ENCODE peak calls at places on chromosomes 11 and 22, in four cellular contexts. One of them, this sample, is unnamed.

GRCh38 chr11:202490-202889 is 4.7 kb downstream of the BET1L start:
- DNase-seq in fibroblast of lung: no peak
- DNase-seq in AG09319: no peak
- DNase-seq in fibroblast of pulmonary artery: no peak
- DNase-seq in this sample: no peak

GRCh38 chr11:117634756-117635593 is 162.0 kb downstream of the DSCAML1 start:
- DNase-seq in fibroblast of lung: no peak
- DNase-seq in AG09319: no peak
- DNase-seq in fibroblast of pulmonary artery: no peak
- DNase-seq in this sample: no peak

GRCh38 chr11:43150697-43151096 is 161.1 kb upstream of the API5 start:
- DNase-seq in fibroblast of lung: no peak
- DNase-seq in fibroblast of pulmonary artery: no peak
- DNase-seq in AG09319: no peak
- DNase-seq in this sample: no peak

GRCh38 chr11:69398529-69399492 is 82.7 kb upstream of the LINC01488 start:
- DNase-seq in fibroblast of pulmonary artery: no peak
- DNase-seq in AG09319: no peak
- DNase-seq in fibroblast of lung: peak
- DNase-seq in this sample: no peak

GRCh38 chr11:91630916-91631673 is 593.5 kb upstream of the FAT3 start:
- DNase-seq in AG09319: no peak
- DNase-seq in fibroblast of lung: no peak
- DNase-seq in fibroblast of pulmonary artery: no peak
- DNase-seq in this sample: no peak

GRCh38 chr11:613369-613968 is 2.3 kb downstream of the IRF7 start:
- DNase-seq in fibroblast of pulmonary artery: peak
- DNase-seq in AG09319: no peak
- DNase-seq in fibroblast of lung: peak
- DNase-seq in this sample: no peak

GRCh38 chr11:19244621-19245020 is 3.9 kb upstream of the E2F8 start:
- DNase-seq in fibroblast of pulmonary artery: no peak
- DNase-seq in fibroblast of lung: no peak
- DNase-seq in AG09319: no peak
- DNase-seq in this sample: no peak

GRCh38 chr11:94731921-94732601 is 36.1 kb upstream of the AMOTL1 start:
- DNase-seq in fibroblast of pulmonary artery: peak
- DNase-seq in AG09319: peak
- DNase-seq in fibroblast of lung: peak
- DNase-seq in this sample: peak

GRCh38 chr11:2912498-2912897 is 16.7 kb downstream of the PHLDA2 start:
- DNase-seq in fibroblast of lung: peak
- DNase-seq in AG09319: no peak
- DNase-seq in fibroblast of pulmonary artery: peak
- DNase-seq in this sample: no peak

GRCh38 chr22:50702821-50703725 is 30.4 kb downstream of the SHANK3 start:
- DNase-seq in AG09319: no peak
- DNase-seq in fibroblast of lung: no peak
- DNase-seq in fibroblast of pulmonary artery: no peak
- DNase-seq in this sample: no peak

GRCh38 chr11:17907046-17907445 is 105.8 kb downstream of the SERGEF start:
- DNase-seq in fibroblast of pulmonary artery: no peak
- DNase-seq in fibroblast of lung: no peak
- DNase-seq in AG09319: no peak
- DNase-seq in this sample: no peak

GRCh38 chr11:17905477-17905876 is 107.4 kb downstream of the SERGEF start:
- DNase-seq in fibroblast of lung: no peak
- DNase-seq in AG09319: no peak
- DNase-seq in fibroblast of pulmonary artery: no peak
- DNase-seq in this sample: no peak

DNA sequence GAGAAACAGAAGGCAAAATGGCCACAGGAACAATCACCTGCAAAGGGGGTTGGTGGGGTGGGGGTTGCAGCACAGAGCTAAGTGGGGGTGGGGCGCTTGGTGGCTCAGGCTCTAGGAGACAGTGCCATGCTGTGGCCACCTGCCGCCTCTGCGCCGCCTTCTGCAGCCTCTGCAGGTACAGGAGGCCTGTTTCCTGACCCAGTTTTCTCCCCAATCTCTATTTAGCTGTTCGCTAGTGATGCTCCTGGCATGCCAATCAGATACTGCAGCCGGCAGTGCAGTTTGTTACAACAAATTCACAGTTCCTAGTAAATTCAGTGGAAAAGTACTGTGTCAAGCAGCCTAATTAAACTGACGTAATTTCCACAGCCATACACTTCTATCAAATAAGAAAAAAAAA is 106.4 kb downstream of the SERGEF start:
- DNase-seq in fibroblast of pulmonary artery: no peak
- DNase-seq in AG09319: no peak
- DNase-seq in fibroblast of lung: no peak
- DNase-seq in this sample: peak
- TF ChIP-seq CTCF in fibroblast of pulmonary artery: no peak
- TF ChIP-seq CTCF in AG09319: peak
- TF ChIP-seq CTCF in fibroblast of lung: no peak
- TF ChIP-seq CTCF in this sample: no peak

GRCh38 chr22:19041403-19042074 is 80.7 kb downstream of the DGCR2 start:
- DNase-seq in fibroblast of lung: no peak
- DNase-seq in AG09319: no peak
- DNase-seq in fibroblast of pulmonary artery: no peak
- DNase-seq in this sample: no peak
- TF ChIP-seq CTCF in fibroblast of lung: no peak
- TF ChIP-seq CTCF in AG09319: no peak
- TF ChIP-seq CTCF in fibroblast of pulmonary artery: no peak
- TF ChIP-seq CTCF in this sample: no peak

GRCh38 chr11:46345131-46345597 is 2.1 kb upstream of the DGKZ start:
- DNase-seq in AG09319: no peak
- DNase-seq in fibroblast of lung: no peak
- DNase-seq in fibroblast of pulmonary artery: no peak
- DNase-seq in this sample: peak
- TF ChIP-seq CTCF in AG09319: no peak
- TF ChIP-seq CTCF in fibroblast of lung: no peak
- TF ChIP-seq CTCF in fibroblast of pulmonary artery: no peak
- TF ChIP-seq CTCF in this sample: no peak

GRCh38 chr22:33917744-33918406 is 2.4 kb downstream of the LARGE1 start:
- DNase-seq in fibroblast of lung: peak
- DNase-seq in AG09319: no peak
- DNase-seq in fibroblast of pulmonary artery: no peak
- DNase-seq in this sample: no peak
- TF ChIP-seq CTCF in fibroblast of lung: peak
- TF ChIP-seq CTCF in AG09319: peak
- TF ChIP-seq CTCF in fibroblast of pulmonary artery: no peak
- TF ChIP-seq CTCF in this sample: no peak

DNA sequence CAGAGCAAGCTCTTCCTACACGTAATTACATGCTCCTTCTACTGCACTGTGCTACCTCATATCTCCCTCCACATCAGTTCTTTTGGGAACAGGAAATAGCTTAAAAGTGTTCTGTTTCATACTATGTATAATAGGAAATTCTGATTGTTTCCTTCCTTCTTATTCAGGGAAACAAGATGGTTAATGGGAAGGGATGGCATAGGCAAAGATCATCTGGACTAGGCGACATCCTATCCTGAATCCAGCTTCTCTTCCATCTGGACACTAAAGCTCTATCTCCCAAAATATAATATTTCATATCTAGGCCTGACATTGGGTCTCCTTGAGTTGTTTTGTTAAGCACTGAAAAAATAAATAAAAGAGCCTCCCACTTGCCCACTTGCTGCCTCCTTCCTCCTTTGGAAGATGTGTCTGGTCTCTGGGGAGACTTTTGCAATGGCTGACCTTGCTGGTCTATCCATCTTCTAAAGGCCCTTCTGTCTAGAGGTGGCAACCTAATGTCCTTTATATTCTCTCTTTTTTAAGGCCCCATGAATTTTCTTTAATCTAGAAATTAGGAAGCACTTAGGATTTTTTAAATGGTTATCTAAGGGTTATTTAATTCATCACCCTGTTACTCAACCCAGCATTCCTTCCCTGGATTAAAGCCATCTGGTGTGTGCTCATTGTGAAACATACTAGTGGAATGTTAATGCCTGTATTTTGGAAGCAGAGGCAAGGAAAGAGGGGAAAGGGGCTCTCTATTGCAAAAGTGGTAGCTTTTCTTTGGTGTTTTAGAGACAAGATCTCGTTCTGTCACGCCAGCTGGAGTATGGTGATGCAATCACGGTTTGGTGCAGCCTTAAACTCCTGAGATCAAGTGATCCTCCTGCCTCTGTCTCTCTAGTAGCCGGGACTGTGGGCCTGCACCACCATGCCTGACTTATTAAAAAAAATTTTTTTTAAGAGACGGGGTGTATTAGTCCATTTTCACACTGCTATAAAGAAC is 20.6 kb downstream of the CLMP start:
- DNase-seq in fibroblast of lung: peak
- DNase-seq in fibroblast of pulmonary artery: peak
- DNase-seq in AG09319: peak
- DNase-seq in this sample: no peak
- TF ChIP-seq CTCF in fibroblast of lung: no peak
- TF ChIP-seq CTCF in fibroblast of pulmonary artery: no peak
- TF ChIP-seq CTCF in AG09319: no peak
- TF ChIP-seq CTCF in this sample: no peak

DNA sequence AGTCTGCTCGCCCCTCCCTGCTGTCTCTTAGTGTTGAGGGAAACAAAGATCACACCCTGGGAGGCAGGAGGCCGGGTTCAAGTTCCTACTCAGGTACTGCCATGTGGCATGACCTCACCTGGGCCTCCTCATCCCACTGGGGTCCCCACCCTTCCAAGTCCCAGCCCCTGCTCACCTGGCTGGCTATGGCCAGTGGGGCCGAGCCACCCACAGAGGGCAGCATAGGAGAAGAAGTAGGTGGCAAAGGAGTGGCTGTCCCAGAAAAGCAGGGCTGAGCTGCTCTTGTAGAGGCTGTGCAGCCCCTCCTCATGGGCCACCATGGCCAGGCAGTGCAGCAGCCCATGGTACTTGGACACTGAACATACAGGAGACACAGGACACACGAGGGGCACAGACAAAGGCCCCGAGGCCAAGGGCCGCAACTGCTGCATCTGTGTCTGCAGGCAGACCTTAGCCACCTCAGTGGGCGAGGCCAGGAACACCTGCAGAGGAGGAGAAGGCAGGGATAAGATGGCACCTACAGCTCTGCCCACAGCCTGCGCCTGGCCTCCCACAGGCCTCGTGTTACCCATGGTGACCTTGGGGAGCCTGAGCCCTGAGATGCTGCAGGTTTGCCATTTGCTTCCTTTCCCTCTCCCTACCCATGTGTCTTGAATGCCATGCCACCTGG is 50.6 kb upstream of the MPEG1 start:
- DNase-seq in fibroblast of pulmonary artery: no peak
- DNase-seq in fibroblast of lung: no peak
- DNase-seq in AG09319: no peak
- DNase-seq in this sample: peak
- TF ChIP-seq CTCF in fibroblast of pulmonary artery: no peak
- TF ChIP-seq CTCF in fibroblast of lung: no peak
- TF ChIP-seq CTCF in AG09319: no peak
- TF ChIP-seq CTCF in this sample: no peak

GRCh38 chr22:44994399-44995281 is 15.2 kb downstream of the PHF21B start:
- DNase-seq in AG09319: no peak
- DNase-seq in fibroblast of lung: no peak
- DNase-seq in fibroblast of pulmonary artery: no peak
- DNase-seq in this sample: no peak

GRCh38 chr22:44990328-44990727 is 19.5 kb downstream of the PHF21B start:
- DNase-seq in fibroblast of lung: no peak
- DNase-seq in fibroblast of pulmonary artery: no peak
- DNase-seq in AG09319: no peak
- DNase-seq in this sample: no peak

GRCh38 chr22:44991218-44991617 is 18.6 kb downstream of the PHF21B start:
- DNase-seq in fibroblast of lung: no peak
- DNase-seq in fibroblast of pulmonary artery: no peak
- DNase-seq in AG09319: no peak
- DNase-seq in this sample: no peak

GRCh38 chr22:44990810-44991209 is 19.0 kb downstream of the PHF21B start:
- DNase-seq in fibroblast of lung: no peak
- DNase-seq in fibroblast of pulmonary artery: no peak
- DNase-seq in AG09319: no peak
- DNase-seq in this sample: no peak

DNA sequence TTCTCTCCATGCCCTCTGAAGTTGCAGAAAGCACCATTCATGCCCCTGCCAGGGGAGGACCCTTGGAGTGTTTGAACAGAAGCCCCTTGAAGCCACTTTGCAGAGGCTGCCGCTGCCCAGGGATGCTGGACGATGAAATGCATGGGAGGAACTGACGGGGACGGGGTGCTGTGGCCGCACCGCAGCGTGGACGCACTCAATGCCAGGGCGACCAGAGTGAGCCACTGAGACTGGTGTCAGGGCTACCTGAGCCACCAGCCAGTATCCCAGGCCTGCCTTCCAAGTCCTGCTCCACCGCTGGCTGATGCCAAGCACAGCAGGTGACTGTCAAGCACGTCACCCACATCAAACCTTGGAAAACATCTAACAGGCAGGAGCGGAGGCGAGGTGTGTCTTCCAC is 17.6 kb downstream of the PHF21B start:
- DNase-seq in fibroblast of pulmonary artery: no peak
- DNase-seq in fibroblast of lung: no peak
- DNase-seq in AG09319: no peak
- DNase-seq in this sample: no peak
- TF ChIP-seq CTCF in fibroblast of pulmonary artery: no peak
- TF ChIP-seq CTCF in fibroblast of lung: no peak
- TF ChIP-seq CTCF in AG09319: no peak
- TF ChIP-seq CTCF in this sample: no peak

This sample was measured in endothelial cell.